ENCODE peak calls at places on chromosomes 7 and 10, in nine cellular contexts. One of them, this sample, is unnamed.

GRCh38 chr7:156657681-156658080 is 17.1 kb downstream of the RNF32 start:
- DNase-seq in kidney tubule cell: no peak
- DNase-seq in mammary epithelial cell: no peak
- DNase-seq in HT-29: no peak
- DNase-seq in HT1080: no peak
- DNase-seq in stomach: no peak
- DNase-seq in T-cell: no peak
- DNase-seq in iPS-NIHi11: no peak
- DNase-seq in DMS79: no peak
- DNase-seq in this sample: no peak

GRCh38 chr7:33903770-33904679 is 1.3 kb upstream of the BMPER start:
- DNase-seq in T-cell: no peak
- DNase-seq in HT1080: no peak
- DNase-seq in iPS-NIHi11: peak; percentile 36
- DNase-seq in kidney tubule cell: peak; percentile 37
- DNase-seq in mammary epithelial cell: peak; percentile 38
- DNase-seq in DMS79: no peak
- DNase-seq in stomach: no peak
- DNase-seq in HT-29: no peak
- DNase-seq in this sample: no peak

GRCh38 chr7:29287366-29287765 is 92.8 kb downstream of the CHN2 start:
- DNase-seq in stomach: no peak
- DNase-seq in kidney tubule cell: peak; percentile 88
- DNase-seq in DMS79: no peak
- DNase-seq in HT1080: peak; percentile 72
- DNase-seq in iPS-NIHi11: no peak
- DNase-seq in mammary epithelial cell: peak; percentile 87
- DNase-seq in T-cell: no peak
- DNase-seq in HT-29: peak; percentile 50
- DNase-seq in this sample: no peak

GRCh38 chr7:30764030-30764991 is 6.9 kb upstream of the MINDY4 start:
- DNase-seq in T-cell: no peak
- DNase-seq in iPS-NIHi11: no peak
- DNase-seq in DMS79: no peak
- DNase-seq in HT1080: no peak
- DNase-seq in mammary epithelial cell: no peak
- DNase-seq in kidney tubule cell: no peak
- DNase-seq in stomach: no peak
- DNase-seq in HT-29: no peak
- DNase-seq in this sample: peak; percentile 18

GRCh38 chr10:116026315-116026714 is 246.7 kb downstream of the GFRA1 start:
- DNase-seq in stomach: no peak
- DNase-seq in HT1080: no peak
- DNase-seq in mammary epithelial cell: no peak
- DNase-seq in kidney tubule cell: no peak
- DNase-seq in iPS-NIHi11: peak; percentile 57
- DNase-seq in T-cell: no peak
- DNase-seq in DMS79: no peak
- DNase-seq in HT-29: no peak
- DNase-seq in this sample: no peak

GRCh38 chr10:13224210-13224995 is 9.8 kb downstream of the UCMA start:
- DNase-seq in HT1080: no peak
- DNase-seq in HT-29: no peak
- DNase-seq in T-cell: no peak
- DNase-seq in DMS79: no peak
- DNase-seq in mammary epithelial cell: no peak
- DNase-seq in stomach: no peak
- DNase-seq in iPS-NIHi11: no peak
- DNase-seq in kidney tubule cell: no peak
- DNase-seq in this sample: no peak

GRCh38 chr7:44284216-44284615 is 41.2 kb downstream of the CAMK2B start:
- DNase-seq in iPS-NIHi11: no peak
- DNase-seq in mammary epithelial cell: no peak
- DNase-seq in DMS79: no peak
- DNase-seq in HT-29: no peak
- DNase-seq in kidney tubule cell: no peak
- DNase-seq in stomach: no peak
- DNase-seq in T-cell: no peak
- DNase-seq in HT1080: peak; percentile 32
- DNase-seq in this sample: no peak

GRCh38 chr10:112896722-112897121 is 53.3 kb upstream of the TCF7L2 start:
- DNase-seq in mammary epithelial cell: no peak
- DNase-seq in T-cell: no peak
- DNase-seq in kidney tubule cell: no peak
- DNase-seq in stomach: no peak
- DNase-seq in HT-29: no peak
- DNase-seq in iPS-NIHi11: no peak
- DNase-seq in DMS79: no peak
- DNase-seq in HT1080: no peak
- DNase-seq in this sample: no peak

GRCh38 chr10:69475433-69475830 is 24.2 kb downstream of the TSPAN15 start:
- DNase-seq in HT-29: no peak
- DNase-seq in HT1080: no peak
- DNase-seq in iPS-NIHi11: no peak
- DNase-seq in kidney tubule cell: no peak
- DNase-seq in mammary epithelial cell: no peak
- DNase-seq in T-cell: no peak
- DNase-seq in DMS79: no peak
- DNase-seq in stomach: no peak
- DNase-seq in this sample: no peak

GRCh38 chr10:24821986-24822385 is 98.3 kb upstream of the ARHGAP21 start:
- DNase-seq in HT-29: peak; percentile 22
- DNase-seq in DMS79: no peak
- DNase-seq in mammary epithelial cell: peak; percentile 81
- DNase-seq in stomach: no peak
- DNase-seq in HT1080: peak; percentile 56
- DNase-seq in T-cell: no peak
- DNase-seq in kidney tubule cell: peak; percentile 82
- DNase-seq in iPS-NIHi11: no peak
- DNase-seq in this sample: peak; percentile 8

GRCh38 chr10:29160110-29160669 is 128.7 kb upstream of the LYZL1 start:
- DNase-seq in mammary epithelial cell: peak; percentile 96
- DNase-seq in T-cell: no peak
- DNase-seq in HT-29: peak; percentile 48
- DNase-seq in iPS-NIHi11: peak; percentile 24
- DNase-seq in kidney tubule cell: peak; percentile 95
- DNase-seq in stomach: no peak
- DNase-seq in DMS79: no peak
- DNase-seq in HT1080: peak; percentile 92
- DNase-seq in this sample: no peak

GRCh38 chr7:33062023-33062781 is at the start of gene NT5C3A:
- DNase-seq in mammary epithelial cell: peak; percentile 39
- DNase-seq in HT-29: peak; percentile 68
- DNase-seq in iPS-NIHi11: peak; percentile 74
- DNase-seq in stomach: peak; percentile 38
- DNase-seq in DMS79: no peak
- DNase-seq in kidney tubule cell: peak; percentile 45
- DNase-seq in HT1080: no peak
- DNase-seq in T-cell: no peak
- DNase-seq in this sample: peak; percentile 78

GRCh38 chr7:51220226-51220625 is 96.4 kb downstream of the COBL start:
- DNase-seq in iPS-NIHi11: no peak
- DNase-seq in HT1080: no peak
- DNase-seq in kidney tubule cell: no peak
- DNase-seq in stomach: no peak
- DNase-seq in DMS79: no peak
- DNase-seq in HT-29: no peak
- DNase-seq in T-cell: no peak
- DNase-seq in mammary epithelial cell: no peak
- DNase-seq in this sample: no peak

GRCh38 chr7:80147543-80148376 is 13.1 kb downstream of the GNAI1 start:
- DNase-seq in T-cell: no peak
- DNase-seq in kidney tubule cell: no peak
- DNase-seq in DMS79: no peak
- DNase-seq in iPS-NIHi11: no peak
- DNase-seq in stomach: no peak
- DNase-seq in HT1080: no peak
- DNase-seq in mammary epithelial cell: peak; percentile 71
- DNase-seq in HT-29: no peak
- DNase-seq in this sample: no peak

GRCh38 chr7:36614954-36615353 is 109.3 kb downstream of the AOAH start:
- DNase-seq in iPS-NIHi11: no peak
- DNase-seq in DMS79: no peak
- DNase-seq in HT-29: no peak
- DNase-seq in HT1080: no peak
- DNase-seq in T-cell: no peak
- DNase-seq in mammary epithelial cell: no peak
- DNase-seq in stomach: no peak
- DNase-seq in kidney tubule cell: no peak
- DNase-seq in this sample: no peak

GRCh38 chr10:75469018-75469616 is 37.7 kb downstream of the LRMDA start:
- DNase-seq in T-cell: no peak
- DNase-seq in iPS-NIHi11: no peak
- DNase-seq in HT1080: peak; percentile 74
- DNase-seq in HT-29: no peak
- DNase-seq in stomach: no peak
- DNase-seq in mammary epithelial cell: peak; percentile 94
- DNase-seq in kidney tubule cell: peak; percentile 79
- DNase-seq in DMS79: no peak
- DNase-seq in this sample: no peak